ENCODE peak calls at places on chromosomes 11 and 22, in eight cellular contexts. B, J, N, Q, C, F, Z and I are unnamed samples.

GRCh38 chr11:70692131-70692530 is 293.8 kb downstream of the CTTN start:
- DNase-seq in B (no peak), J (no peak), N (no peak), Q (no peak), C (no peak), F (no peak), Z (no peak), I (no peak)

GRCh38 chr22:23557036-23557435 is 23.1 kb downstream of the IGLL1 start:
- DNase-seq in B (no peak), J (no peak), N (no peak), Q (no peak), C (no peak), F (peak; percentile 2), Z (no peak), I (no peak)

GRCh38 chr11:34754171-34754823 is 133.4 kb downstream of the EHF start:
- DNase-seq in B (no peak), J (no peak), N (peak; percentile 12), Q (no peak), C (peak; percentile 63), F (no peak), Z (no peak), I (no peak)

GRCh38 chr22:31127181-31127772 is 4.5 kb downstream of the INPP5J start:
- DNase-seq in B (no peak), J (no peak), N (no peak), Q (no peak), C (no peak), F (no peak), Z (no peak), I (no peak)

GRCh38 chr11:69288883-69289242 is 5.1 kb upstream of the MYEOV start:
- DNase-seq in B (no peak), J (no peak), N (no peak), Q (no peak), C (no peak), F (no peak), Z (no peak), I (no peak)

GRCh38 chr11:46410021-46410420 is 18.4 kb upstream of the CHRM4 start:
- DNase-seq in B (no peak), J (no peak), N (no peak), Q (no peak), C (no peak), F (no peak), Z (no peak), I (no peak)

GRCh38 chr11:60954421-60954820 is 2.4 kb upstream of the SLC15A3 start:
- DNase-seq in B (no peak), J (no peak), N (no peak), Q (no peak), C (no peak), F (no peak), Z (no peak), I (no peak)

GRCh38 chr11:82682003-82682751 is 51.5 kb downstream of the FAM181B start:
- DNase-seq in B (peak; percentile 57), J (no peak), N (peak; percentile 83), Q (no peak), C (peak; percentile 82), F (no peak), Z (peak; percentile 52), I (no peak)

GRCh38 chr11:132586801-132587200 is 945.5 kb downstream of the OPCML start:
- DNase-seq in B (peak; percentile 4), J (no peak), N (no peak), Q (no peak), C (peak; percentile 10), F (no peak), Z (peak; percentile 99), I (peak; percentile 87)

GRCh38 chr22:44621401-44622146 is 80.4 kb upstream of the PRR5 start:
- DNase-seq in B (no peak), J (no peak), N (no peak), Q (no peak), C (no peak), F (no peak), Z (no peak), I (no peak)

GRCh38 chr22:46866591-46866990 is 104.1 kb downstream of the TBC1D22A start:
- DNase-seq in B (peak; percentile 82), J (no peak), N (peak; percentile 66), Q (no peak), C (peak; percentile 89), F (no peak), Z (no peak), I (no peak)

GRCh38 chr11:8252388-8252787 is 11.3 kb downstream of the LMO1 start:
- DNase-seq in B (no peak), J (peak; percentile 21), N (no peak), Q (no peak), C (no peak), F (no peak), Z (no peak), I (no peak)